ENCODE peak calls at places on chromosomes 6 and 20, in eight cellular contexts. Q is astrocyte, F is lower lobe of right lung, W is neural progenitor cell, V is cardiac muscle cell, A is spleen, S is PC-9, B is heart right ventricle. P is an unnamed sample. For H3K36me3, the result is how much of the 10 kb centered on the place peaks cover.

GRCh38 chr6:144661101-144661806 is 376.1 kb downstream of the UTRN start:
- DNase-seq in A (no peak), F (no peak), B (no peak), S (no peak), Q (peak), W (peak), V (no peak), P (no peak)

GRCh38 chr6:122821095-122821494 is 32.0 kb downstream of the SMPDL3A start:
- DNase-seq in B (no peak), A (no peak), V (no peak), Q (no peak), F (no peak), W (no peak), S (no peak), P (no peak)

GRCh38 chr20:63947638-63948456 is 8.4 kb downstream of the UCKL1 start:
- DNase-seq in S (no peak), W (no peak), B (no peak), F (peak), A (peak), Q (no peak), V (no peak), P (no peak)

GRCh38 chr20:22567944-22568871 is 16.2 kb downstream of the FOXA2 start:
- DNase-seq in V (no peak), A (no peak), B (no peak), F (peak), W (peak), Q (no peak), S (no peak), P (no peak)

GRCh38 chr20:57738484-57738883 is 28.7 kb upstream of the PMEPA1 start:
- DNase-seq in A (no peak), Q (no peak), V (no peak), W (no peak), B (no peak), F (peak), S (no peak), P (no peak)

GRCh38 chr6:30725713-30726505 is 5.8 kb downstream of the TUBB start:
- DNase-seq in V (peak), A (peak), B (no peak), W (no peak), S (no peak), Q (peak), F (no peak), P (no peak)

GRCh38 chr6:82045965-82046756 is 201.4 kb downstream of the IBTK start:
- DNase-seq in W (no peak), S (no peak), V (peak), B (no peak), F (no peak), Q (peak), A (no peak), P (no peak)

GRCh38 chr6:984031-984430 is 291.1 kb upstream of the EXOC2 start:
- DNase-seq in S (no peak), V (no peak), W (no peak), B (no peak), A (no peak), F (no peak), Q (no peak), P (no peak)

GRCh38 chr6:1240766-1241165 is 71.1 kb upstream of the FOXQ1 start:
- DNase-seq in F (no peak), Q (no peak), B (no peak), S (no peak), W (no peak), V (peak), A (no peak), P (no peak)

GRCh38 chr6:118469468-118469867 is 78.6 kb upstream of the PLN start:
- DNase-seq in F (no peak), Q (no peak), W (no peak), V (no peak), B (no peak), S (no peak), A (no peak), P (no peak)

GRCh38 chr20:62202083-62202395 is 18.0 kb downstream of the HRH3 start:
- DNase-seq in S (no peak), W (no peak), Q (no peak), F (peak), V (no peak), B (no peak), A (peak), P (no peak)
- H3K36me3 ChIP-seq in S (under half), W (under half), Q (under half), F (half or more), V (under half), B (under half), A (under half), P (under half)

DNA sequence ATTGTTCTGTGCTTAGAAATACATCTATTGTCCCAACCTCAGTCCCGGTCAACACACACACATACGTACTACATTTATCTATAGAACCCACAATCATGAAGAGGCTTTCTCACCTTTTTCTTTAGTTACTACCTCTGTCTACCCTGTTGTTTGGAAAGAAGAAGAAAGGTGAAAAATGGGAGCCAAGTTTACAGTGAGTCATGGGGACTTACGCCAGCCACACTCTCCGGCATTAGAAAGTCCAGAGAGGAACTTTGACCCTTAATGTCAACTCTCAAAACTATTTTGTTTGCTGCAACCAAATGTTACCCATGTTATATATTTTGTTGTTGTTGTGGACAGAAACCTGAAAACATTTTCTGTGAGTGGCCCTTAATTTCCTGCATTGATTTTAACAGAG is 259.1 kb downstream of the ZFAND3 start:
- DNase-seq in A (no peak), B (no peak), S (no peak), Q (no peak), F (no peak), W (no peak), V (peak), P (no peak)
- H3K36me3 ChIP-seq in A (under half), B (under half), S (under half), Q (under half), F (under half), W (under half), V (under half), P (under half)

DNA sequence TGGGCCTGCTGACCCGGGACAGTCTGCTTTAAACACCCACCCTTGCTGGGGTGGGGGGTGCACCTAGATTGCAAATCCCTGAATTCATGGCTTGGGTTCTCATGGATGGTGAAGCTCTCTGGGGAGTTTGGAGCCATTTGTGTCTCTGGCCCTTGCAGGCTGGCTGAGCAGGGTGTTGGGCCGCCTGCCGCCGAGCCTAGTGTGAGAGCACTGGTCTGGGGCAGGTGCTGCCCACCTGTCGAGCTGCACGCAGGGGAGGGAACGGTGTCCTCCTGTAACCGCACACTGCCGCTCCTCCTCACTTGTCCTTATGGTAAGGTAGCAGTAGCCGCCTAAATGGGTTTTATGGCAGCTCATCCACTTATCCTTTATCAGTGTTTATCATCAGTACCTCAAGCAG is 143.9 kb downstream of the DTNBP1 start:
- DNase-seq in F (no peak), A (peak), S (no peak), V (no peak), W (no peak), Q (no peak), B (no peak), P (no peak)
- H3K36me3 ChIP-seq in F (half or more), A (under half), S (under half), V (under half), W (under half), Q (under half), B (under half), P (half or more)

GRCh38 chr6:111406200-111406711 is 76.8 kb downstream of the REV3L start:
- DNase-seq in F (no peak), B (no peak), Q (no peak), S (no peak), A (no peak), W (no peak), V (no peak), P (no peak)
- H3K36me3 ChIP-seq in F (half or more), B (under half), Q (under half), S (under half), A (under half), W (under half), V (under half), P (under half)

DNA sequence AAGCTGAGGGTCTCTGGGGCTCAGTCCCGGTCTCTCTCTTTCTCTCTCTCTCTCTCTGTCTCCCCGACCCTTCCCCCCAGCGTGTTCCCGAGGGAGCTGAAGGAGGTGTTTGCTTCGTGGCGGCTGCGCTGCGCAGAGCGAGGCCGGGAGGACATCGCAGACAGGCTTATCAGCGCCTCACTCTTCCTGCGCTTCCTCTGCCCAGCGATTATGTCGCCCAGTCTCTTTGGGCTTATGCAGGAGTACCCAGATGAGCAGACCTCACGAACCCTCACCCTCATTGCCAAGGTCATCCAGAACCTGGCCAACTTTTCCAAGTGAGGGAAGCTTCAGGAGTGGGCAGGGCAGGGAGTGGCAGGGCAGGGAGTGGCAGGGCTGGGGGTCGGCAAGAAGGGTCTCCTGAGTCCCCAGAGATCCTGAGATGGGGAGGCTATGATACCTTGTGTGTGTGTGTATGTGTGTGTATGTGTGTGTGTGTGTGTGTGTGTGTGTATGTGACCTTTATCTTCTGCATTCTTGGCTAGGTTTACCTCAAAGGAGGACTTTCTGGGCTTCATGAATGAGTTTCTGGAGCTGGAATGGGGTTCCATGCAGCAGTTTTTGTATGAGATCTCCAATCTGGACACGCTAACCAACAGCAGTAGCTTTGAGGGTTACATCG is 13.6 kb upstream of the ZBTB9 start:
- DNase-seq in Q (no peak), S (no peak), V (no peak), A (no peak), F (no peak), W (no peak), B (no peak), P (no peak)
- H3K36me3 ChIP-seq in Q (under half), S (under half), V (half or more), A (under half), F (half or more), W (under half), B (under half), P (half or more)

DNA sequence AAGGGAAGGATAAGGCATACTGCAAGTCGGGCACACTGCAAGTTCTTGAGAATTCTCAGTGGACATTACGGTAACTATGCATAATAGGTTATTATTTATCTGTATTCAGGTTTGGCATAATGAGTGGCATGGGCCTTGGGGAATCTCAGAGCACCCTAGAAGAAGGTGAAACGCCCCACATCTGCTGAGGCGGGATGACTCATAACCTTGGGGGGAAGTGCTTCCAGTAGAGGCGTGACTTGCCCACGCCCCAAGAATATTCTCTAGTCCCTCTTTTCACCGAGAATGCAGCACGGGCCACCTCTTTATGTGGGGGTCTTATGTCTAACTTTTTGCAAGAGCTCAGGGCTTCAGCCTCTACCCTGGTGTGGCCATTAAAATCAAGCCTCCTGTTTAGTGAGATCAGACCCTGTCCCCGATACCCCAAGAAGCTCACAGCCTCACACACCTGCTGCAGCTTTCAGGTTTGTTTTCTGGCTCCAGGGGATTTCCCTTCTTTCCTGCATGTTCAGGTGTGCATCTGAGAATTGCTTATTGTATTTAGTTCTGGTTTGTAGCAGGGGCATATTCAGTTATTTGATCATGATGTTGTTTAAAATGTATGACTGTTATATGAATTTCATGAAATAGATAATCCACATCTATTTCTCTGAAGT is 19.1 kb downstream of the ZFP64 start:
- DNase-seq in V (no peak), S (no peak), Q (no peak), A (no peak), F (no peak), W (no peak), B (no peak), P (no peak)
- H3K36me3 ChIP-seq in V (under half), S (under half), Q (under half), A (under half), F (under half), W (under half), B (under half), P (under half)

GRCh38 chr6:31761343-31761742 is 1.1 kb upstream of the SAPCD1 start:
- DNase-seq in F (no peak), V (no peak), S (no peak), Q (no peak), W (no peak), B (no peak), A (peak), P (no peak)

GRCh38 chr6:31762356-31762755 is at the start of gene SAPCD1:
- DNase-seq in V (no peak), F (no peak), Q (no peak), S (no peak), W (no peak), B (no peak), A (peak), P (no peak)

GRCh38 chr6:31763617-31763940 is 1.1 kb downstream of the SAPCD1 start:
- DNase-seq in F (no peak), W (peak), S (no peak), V (peak), A (no peak), B (peak), Q (peak), P (peak)

GRCh38 chr6:31764239-31764638 is 1.8 kb downstream of the SAPCD1 start:
- DNase-seq in F (no peak), Q (no peak), S (no peak), W (no peak), A (peak), V (no peak), B (no peak), P (no peak)

DNA sequence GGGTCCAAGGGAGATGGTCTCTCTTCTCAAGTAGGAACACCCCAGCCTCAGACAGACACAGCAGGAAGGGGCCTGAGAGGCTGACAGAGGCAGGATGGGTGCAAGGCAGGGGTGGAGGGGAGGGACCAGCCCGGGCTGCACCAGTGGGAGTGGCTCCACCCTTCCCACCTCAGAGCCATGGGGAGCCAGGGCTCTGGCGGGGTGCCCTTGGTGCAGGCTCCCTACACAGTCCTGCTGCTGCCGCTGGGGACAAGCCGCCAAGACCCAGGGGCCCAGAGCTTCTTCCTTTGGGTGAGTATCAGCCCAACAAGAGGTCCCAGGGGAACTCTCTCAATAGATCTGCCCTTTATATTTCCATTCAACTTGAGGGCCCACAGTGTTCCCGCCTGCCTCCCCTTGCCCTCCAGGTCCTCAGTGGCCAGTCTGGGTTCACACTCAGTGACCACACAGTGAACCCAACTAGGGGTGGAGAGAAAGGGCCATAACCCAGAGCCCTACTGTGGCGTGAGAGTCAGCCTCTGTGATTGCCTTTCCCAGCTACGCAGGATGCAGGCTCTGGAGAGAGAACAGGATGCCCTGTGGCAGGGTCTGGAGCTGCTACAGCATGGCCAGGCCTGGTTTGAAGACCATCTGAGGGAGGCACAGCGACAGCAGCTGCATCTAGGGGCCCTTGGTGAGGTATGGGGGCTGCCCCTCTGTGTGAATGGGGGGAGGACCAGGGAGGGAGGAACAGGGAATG is 591 bp downstream of the SAPCD1 start:
- DNase-seq in A (peak), B (no peak), V (no peak), S (no peak), Q (no peak), W (no peak), F (no peak), P (no peak)
- H3K36me3 ChIP-seq in A (under half), B (under half), V (under half), S (under half), Q (under half), W (under half), F (under half), P (under half)

DNA sequence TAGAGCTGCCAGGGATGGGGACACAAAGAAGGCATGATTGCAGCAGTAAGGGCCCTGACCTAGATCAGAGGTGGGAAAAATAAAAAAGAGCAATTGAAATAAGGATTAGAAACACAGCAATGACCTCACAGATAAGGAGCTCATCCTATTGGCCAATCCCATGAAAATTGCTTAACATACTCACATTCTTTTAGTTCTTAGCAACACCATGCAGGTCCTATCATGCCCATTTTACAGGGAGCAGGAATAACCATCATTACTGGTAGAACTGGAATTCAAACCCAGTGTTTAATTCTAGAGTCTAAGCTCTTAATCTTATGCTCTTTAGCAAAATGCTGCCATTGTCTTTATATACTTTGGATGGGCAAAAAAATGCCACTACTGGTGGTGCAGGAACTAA is 267.7 kb downstream of the RNF144B start:
- DNase-seq in W (no peak), F (no peak), A (no peak), B (no peak), V (no peak), S (no peak), Q (no peak), P (no peak)
- H3K36me3 ChIP-seq in W (under half), F (under half), A (under half), B (under half), V (under half), S (under half), Q (under half), P (under half)

DNA sequence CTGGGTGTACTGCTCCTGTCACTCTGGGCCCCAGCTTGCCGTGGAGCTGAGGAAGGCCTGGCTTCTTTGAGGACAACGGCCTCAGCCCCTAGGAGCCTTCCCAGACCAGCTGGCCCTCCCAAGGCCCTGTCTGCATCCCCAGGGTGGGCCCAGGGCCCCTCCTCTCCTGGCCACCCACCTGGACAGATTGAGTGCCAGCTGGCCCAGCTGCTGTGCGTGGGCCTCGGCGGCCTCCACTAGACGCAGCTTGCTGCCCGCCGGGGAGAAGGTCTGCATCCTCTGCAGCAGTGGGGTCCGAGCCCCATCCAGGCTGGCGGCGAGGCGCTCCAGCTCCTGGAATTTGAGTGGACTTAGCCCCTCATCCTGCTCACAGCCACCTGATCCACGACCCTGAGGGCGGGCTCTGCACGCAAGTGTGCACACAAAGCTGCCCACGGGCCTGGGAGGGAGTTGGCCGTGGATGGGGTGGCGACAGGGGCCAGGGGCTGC is 14.4 kb downstream of the ADRM1 start:
- DNase-seq in Q (no peak), B (no peak), W (no peak), V (no peak), F (no peak), A (no peak), S (no peak), P (no peak)
- H3K36me3 ChIP-seq in Q (under half), B (under half), W (under half), V (under half), F (half or more), A (under half), S (under half), P (half or more)

DNA sequence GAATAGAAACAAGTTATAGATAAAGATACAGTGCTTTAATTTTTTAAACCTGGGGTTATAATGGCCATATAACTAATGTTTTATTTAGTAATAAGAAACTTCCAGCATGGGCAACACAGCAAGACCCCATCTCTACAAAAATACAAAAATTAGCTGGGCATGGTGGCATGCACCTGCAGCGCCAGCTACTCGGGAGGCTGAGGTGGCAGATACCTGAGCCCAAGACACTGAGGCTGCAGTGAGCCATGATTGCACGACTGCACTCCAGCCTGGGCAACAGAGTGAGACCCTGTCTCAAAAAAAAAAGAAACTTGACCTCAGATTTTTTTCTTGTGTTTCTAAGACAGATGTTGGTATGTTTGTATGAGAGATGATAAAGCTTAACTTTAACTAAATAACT is 22.9 kb downstream of the EEF1A1 start:
- DNase-seq in A (no peak), W (no peak), V (no peak), B (no peak), Q (no peak), F (no peak), S (no peak), P (no peak)
- H3K36me3 ChIP-seq in A (under half), W (under half), V (under half), B (under half), Q (under half), F (half or more), S (under half), P (half or more)